ENCODE peak calls at places on chromosomes 7 and 10, in nine cellular contexts. Q, O, A, Z, N, G, K, H and T are unnamed samples.

GRCh38 chr7:157684157-157684595 is 347.4 kb downstream of the DNAJB6 start:
- DNase-seq in N (no peak), Z (no peak), K (no peak), G (no peak), Q (no peak), H (no peak), A (no peak), O (peak; percentile 21), T (no peak)

GRCh38 chr10:121165276-121165675 is 314.1 kb downstream of the WDR11 start:
- DNase-seq in O (no peak), H (no peak), Z (no peak), A (no peak), N (no peak), G (no peak), Q (no peak), K (no peak), T (no peak)

GRCh38 chr7:22937946-22938345 is 76.0 kb downstream of the HYCC1 start:
- DNase-seq in K (no peak), H (no peak), N (no peak), Q (no peak), Z (no peak), A (no peak), G (no peak), O (no peak), T (no peak)

GRCh38 chr10:32210306-32211045 is 136.5 kb downstream of the EPC1 start:
- DNase-seq in A (peak; percentile 43), Q (peak; percentile 55), H (no peak), K (no peak), N (no peak), G (no peak), O (peak; percentile 74), Z (no peak), T (peak; percentile 70)

GRCh38 chr7:155584763-155585531 is 38.6 kb upstream of the CNPY1 start:
- DNase-seq in N (no peak), G (no peak), Q (no peak), Z (no peak), H (no peak), O (peak; percentile 77), A (no peak), K (no peak), T (peak; percentile 11)

GRCh38 chr10:92574545-92575377 is 868 bp upstream of the IDE start:
- DNase-seq in N (no peak), K (no peak), G (no peak), Z (no peak), O (peak; percentile 43), A (peak; percentile 23), Q (peak; percentile 32), H (no peak), T (no peak)

GRCh38 chr7:2009541-2010001 is 223.2 kb downstream of the MAD1L1 start:
- DNase-seq in Q (no peak), G (peak; percentile 85), K (no peak), Z (no peak), H (no peak), O (no peak), N (no peak), A (no peak), T (no peak)

GRCh38 chr7:1899951-1900762 is 230.1 kb downstream of the ELFN1 start:
- DNase-seq in Q (no peak), O (no peak), N (no peak), A (no peak), Z (no peak), G (peak; percentile 41), H (no peak), K (no peak), T (no peak)

GRCh38 chr10:91201213-91201996 is 19.1 kb upstream of the PCGF5 start:
- DNase-seq in Z (no peak), A (no peak), Q (peak; percentile 74), G (no peak), H (peak; percentile 42), K (no peak), N (peak; percentile 54), O (peak; percentile 34), T (no peak)

GRCh38 chr7:104054362-104054761 is 64.9 kb upstream of the RELN start:
- DNase-seq in H (no peak), K (no peak), N (no peak), A (no peak), Z (no peak), O (no peak), Q (no peak), G (no peak), T (no peak)

GRCh38 chr10:48365668-48366067 is 59.2 kb downstream of the MAPK8 start:
- DNase-seq in Q (no peak), H (no peak), N (no peak), O (peak; percentile 37), A (no peak), G (no peak), K (no peak), Z (no peak), T (no peak)

GRCh38 chr10:120734476-120735078 is 116.6 kb upstream of the WDR11 start:
- DNase-seq in O (no peak), G (no peak), N (no peak), Z (no peak), K (no peak), H (no peak), A (no peak), Q (no peak), T (no peak)

GRCh38 chr10:125232841-125233240 is 72.5 kb upstream of the CTBP2 start:
- DNase-seq in N (no peak), O (peak; percentile 10), Z (no peak), G (no peak), H (no peak), K (no peak), A (no peak), Q (no peak), T (no peak)